ENCODE peak calls at places on chromosomes 13 and 19, in eight cellular contexts. One of them, this sample, is unnamed.

GRCh38 chr13:62627226-62627625 is 1211.6 kb upstream of the PCDH20 start:
- DNase-seq in upper lobe of right lung: peak; percentile 49
- DNase-seq in ovary: no peak
- DNase-seq in HS-5: no peak
- DNase-seq in testis: no peak
- DNase-seq in B cell: no peak
- DNase-seq in stimulated activated CD4-positive, alpha-beta T cell treated with anti-CD3 and anti-CD28 coated beads, Interleukin-1b, Interleukin-23, amount 100 ng/mL, for 4 hours: no peak
- DNase-seq in amniotic epithelial cell: no peak
- DNase-seq in this sample: no peak

GRCh38 chr19:31348416-31349159 is 648 bp downstream of the TSHZ3 start:
- DNase-seq in upper lobe of right lung: no peak
- DNase-seq in ovary: peak; percentile 68
- DNase-seq in HS-5: no peak
- DNase-seq in testis: peak; percentile 38
- DNase-seq in B cell: no peak
- DNase-seq in stimulated activated CD4-positive, alpha-beta T cell treated with anti-CD3 and anti-CD28 coated beads, Interleukin-1b, Interleukin-23, amount 100 ng/mL, for 4 hours: no peak
- DNase-seq in amniotic epithelial cell: no peak
- DNase-seq in this sample: peak; percentile 47

GRCh38 chr13:110239280-110240120 is 67.5 kb downstream of the COL4A1 start:
- DNase-seq in upper lobe of right lung: no peak
- DNase-seq in ovary: no peak
- DNase-seq in HS-5: no peak
- DNase-seq in testis: no peak
- DNase-seq in B cell: no peak
- DNase-seq in stimulated activated CD4-positive, alpha-beta T cell treated with anti-CD3 and anti-CD28 coated beads, Interleukin-1b, Interleukin-23, amount 100 ng/mL, for 4 hours: no peak
- DNase-seq in amniotic epithelial cell: no peak
- DNase-seq in this sample: no peak

GRCh38 chr13:110559429-110559943 is 2.0 kb downstream of the RAB20 start:
- DNase-seq in upper lobe of right lung: peak; percentile 92
- DNase-seq in ovary: peak; percentile 67
- DNase-seq in HS-5: no peak
- DNase-seq in testis: peak; percentile 62
- DNase-seq in B cell: no peak
- DNase-seq in stimulated activated CD4-positive, alpha-beta T cell treated with anti-CD3 and anti-CD28 coated beads, Interleukin-1b, Interleukin-23, amount 100 ng/mL, for 4 hours: no peak
- DNase-seq in amniotic epithelial cell: peak; percentile 61
- DNase-seq in this sample: peak; percentile 36

GRCh38 chr19:372306-372890 is 27.8 kb upstream of the MIER2 start:
- DNase-seq in upper lobe of right lung: peak; percentile 62
- DNase-seq in ovary: peak; percentile 80
- DNase-seq in HS-5: no peak
- DNase-seq in testis: peak; percentile 60
- DNase-seq in B cell: no peak
- DNase-seq in stimulated activated CD4-positive, alpha-beta T cell treated with anti-CD3 and anti-CD28 coated beads, Interleukin-1b, Interleukin-23, amount 100 ng/mL, for 4 hours: no peak
- DNase-seq in amniotic epithelial cell: no peak
- DNase-seq in this sample: peak; percentile 30

GRCh38 chr19:17121736-17122293 is 46.2 kb downstream of the MYO9B start:
- DNase-seq in upper lobe of right lung: no peak
- DNase-seq in ovary: no peak
- DNase-seq in HS-5: no peak
- DNase-seq in testis: no peak
- DNase-seq in B cell: no peak
- DNase-seq in stimulated activated CD4-positive, alpha-beta T cell treated with anti-CD3 and anti-CD28 coated beads, Interleukin-1b, Interleukin-23, amount 100 ng/mL, for 4 hours: no peak
- DNase-seq in amniotic epithelial cell: peak; percentile 84
- DNase-seq in this sample: peak; percentile 22

GRCh38 chr13:113561417-113562084 is 23.0 kb upstream of the TFDP1 start:
- DNase-seq in upper lobe of right lung: peak; percentile 57
- DNase-seq in ovary: peak; percentile 19
- DNase-seq in HS-5: no peak
- DNase-seq in testis: peak; percentile 12
- DNase-seq in B cell: no peak
- DNase-seq in stimulated activated CD4-positive, alpha-beta T cell treated with anti-CD3 and anti-CD28 coated beads, Interleukin-1b, Interleukin-23, amount 100 ng/mL, for 4 hours: no peak
- DNase-seq in amniotic epithelial cell: no peak
- DNase-seq in this sample: no peak

GRCh38 chr19:801030-801860 is 4.0 kb downstream of the PTBP1 start:
- DNase-seq in upper lobe of right lung: peak; percentile 89
- DNase-seq in ovary: peak; percentile 80
- DNase-seq in HS-5: no peak
- DNase-seq in testis: peak; percentile 92
- DNase-seq in B cell: no peak
- DNase-seq in stimulated activated CD4-positive, alpha-beta T cell treated with anti-CD3 and anti-CD28 coated beads, Interleukin-1b, Interleukin-23, amount 100 ng/mL, for 4 hours: no peak
- DNase-seq in amniotic epithelial cell: no peak
- DNase-seq in this sample: peak; percentile 63

GRCh38 chr19:17718467-17718987 is 753 bp upstream of the MAP1S start:
- DNase-seq in upper lobe of right lung: no peak
- DNase-seq in ovary: no peak
- DNase-seq in HS-5: no peak
- DNase-seq in testis: no peak
- DNase-seq in B cell: no peak
- DNase-seq in stimulated activated CD4-positive, alpha-beta T cell treated with anti-CD3 and anti-CD28 coated beads, Interleukin-1b, Interleukin-23, amount 100 ng/mL, for 4 hours: no peak
- DNase-seq in amniotic epithelial cell: no peak
- DNase-seq in this sample: no peak

GRCh38 chr13:74187564-74187963 is 53.4 kb upstream of the KLF12 start:
- DNase-seq in upper lobe of right lung: no peak
- DNase-seq in ovary: no peak
- DNase-seq in HS-5: no peak
- DNase-seq in testis: no peak
- DNase-seq in B cell: no peak
- DNase-seq in stimulated activated CD4-positive, alpha-beta T cell treated with anti-CD3 and anti-CD28 coated beads, Interleukin-1b, Interleukin-23, amount 100 ng/mL, for 4 hours: no peak
- DNase-seq in amniotic epithelial cell: peak; percentile 50
- DNase-seq in this sample: peak; percentile 19